ENCODE peak calls at places on chromosome 9, in five cellular contexts. S is HepG2, E is right lobe of liver, Q is A549, F is heart left ventricle. N is an unnamed sample.

GRCh38 chr9:20309209-20309608 is 313.1 kb downstream of the MLLT3 start:
- DNase-seq in Q (no peak), F (no peak), S (no peak), E (no peak), N (no peak)

GRCh38 chr9:113738898-113739604 is 137.1 kb upstream of the ZNF618 start:
- DNase-seq in Q (peak), F (no peak), E (no peak), S (no peak), N (no peak)

GRCh38 chr9:127305450-127306226 is 41.1 kb downstream of the GARNL3 start:
- DNase-seq in Q (peak), E (no peak), S (no peak), F (no peak), N (no peak)

GRCh38 chr9:116152390-116152789 is 1.2 kb upstream of the PAPPA start:
- DNase-seq in Q (no peak), E (no peak), S (peak), F (no peak), N (no peak)

GRCh38 chr9:131635285-131635684 is 90.0 kb downstream of the PRRT1B start:
- DNase-seq in S (peak), Q (peak), E (peak), F (peak), N (peak)

GRCh38 chr9:137176302-137177182 is 4.7 kb upstream of the TMEM210 start:
- DNase-seq in E (no peak), S (peak), Q (peak), F (no peak), N (no peak)

GRCh38 chr9:6805532-6805931 is 47.8 kb downstream of the KDM4C start:
- DNase-seq in F (no peak), E (no peak), Q (peak), S (no peak), N (no peak)

GRCh38 chr9:136711751-136712689 is at the start of gene DIPK1B:
- DNase-seq in S (no peak), F (no peak), E (peak), Q (no peak), N (no peak)

GRCh38 chr9:83937861-83938455 is 16.7 kb upstream of the KIF27 start:
- DNase-seq in S (peak), F (no peak), E (no peak), Q (peak), N (peak)

GRCh38 chr9:122370869-122371467 is at the start of gene PTGS1:
- DNase-seq in F (peak), Q (no peak), S (no peak), E (peak), N (no peak)

GRCh38 chr9:99345451-99345850 is 123.4 kb downstream of the SEC61B start:
- DNase-seq in S (no peak), E (no peak), Q (no peak), F (no peak), N (no peak)

GRCh38 chr9:96218821-96219614 is 83.0 kb downstream of the HSD17B3 start:
- DNase-seq in E (peak), S (no peak), Q (no peak), F (no peak), N (no peak)

GRCh38 chr9:3447143-3447542 is 78.7 kb downstream of the RFX3 start:
- DNase-seq in S (no peak), E (no peak), Q (no peak), F (no peak), N (no peak)

GRCh38 chr9:136289651-136290507 is 14.0 kb downstream of the CCDC187 start:
- DNase-seq in F (no peak), Q (peak), S (no peak), E (no peak), N (no peak)

GRCh38 chr9:91421022-91421765 is 2.4 kb downstream of the NFIL3 start:
- DNase-seq in E (peak), S (peak), Q (no peak), F (peak), N (no peak)

GRCh38 chr9:122158202-122158601 is 1.4 kb downstream of the NDUFA8 start:
- DNase-seq in F (no peak), S (peak), E (no peak), Q (peak), N (no peak)

GRCh38 chr9:132020272-132020671 is 59.4 kb downstream of the MED27 start:
- DNase-seq in S (no peak), F (no peak), E (no peak), Q (no peak), N (no peak)

GRCh38 chr9:8674550-8674949 is 875.0 kb upstream of the DMAC1 start:
- DNase-seq in F (no peak), E (no peak), S (no peak), Q (no peak), N (no peak)

GRCh38 chr9:95953986-95954385 is 78.5 kb downstream of the ERCC6L2 start:
- DNase-seq in E (no peak), Q (no peak), F (no peak), S (no peak), N (no peak)

GRCh38 chr9:112887377-112887776 is 3.3 kb downstream of the SLC46A2 start:
- DNase-seq in F (no peak), Q (peak), E (no peak), S (peak), N (peak)

GRCh38 chr9:121876212-121876611 is 216.9 kb downstream of the TTLL11 start:
- DNase-seq in S (no peak), F (no peak), E (no peak), Q (no peak), N (no peak)

GRCh38 chr9:36091028-36091953 is 45.2 kb upstream of the GLIPR2 start:
- DNase-seq in E (peak), F (no peak), S (peak), Q (peak), N (no peak)

GRCh38 chr9:131577005-131578000 is 32.0 kb downstream of the PRRT1B start:
- DNase-seq in F (no peak), E (no peak), S (no peak), Q (no peak), N (no peak)

GRCh38 chr9:73807956-73808355 is 656.3 kb downstream of the ANXA1 start:
- DNase-seq in E (no peak), S (no peak), F (no peak), Q (no peak), N (no peak)

GRCh38 chr9:120580591-120580896 is 577 bp upstream of the CDK5RAP2 start:
- DNase-seq in E (no peak), F (no peak), Q (no peak), S (no peak), N (no peak)

GRCh38 chr9:70390922-70391321 is 23.5 kb downstream of the KLF9 start:
- DNase-seq in Q (no peak), S (no peak), E (no peak), F (no peak), N (no peak)

GRCh38 chr9:137244486-137245449 is 3.7 kb downstream of the TUBB4B start:
- DNase-seq in Q (no peak), F (no peak), E (no peak), S (no peak), N (no peak)

GRCh38 chr9:137407590-137408300 is 15.2 kb downstream of the EXD3 start:
- DNase-seq in S (no peak), F (peak), E (no peak), Q (no peak), N (no peak)

GRCh38 chr9:135547756-135548736 is 2.1 kb downstream of the OBP2A start:
- DNase-seq in E (no peak), S (no peak), Q (no peak), F (no peak), N (no peak)

GRCh38 chr9:104748359-104749031 is 1.0 kb downstream of the NIPSNAP3A start:
- DNase-seq in E (no peak), S (peak), Q (peak), F (no peak), N (peak)

GRCh38 chr9:129737479-129738269 is 15.2 kb downstream of the PTGES start:
- DNase-seq in E (peak), S (peak), F (peak), Q (peak), N (peak)
- TF ChIP-seq POLR2A in E (no peak), S (no peak), F (no peak), Q (no peak), N (no peak)

DNA sequence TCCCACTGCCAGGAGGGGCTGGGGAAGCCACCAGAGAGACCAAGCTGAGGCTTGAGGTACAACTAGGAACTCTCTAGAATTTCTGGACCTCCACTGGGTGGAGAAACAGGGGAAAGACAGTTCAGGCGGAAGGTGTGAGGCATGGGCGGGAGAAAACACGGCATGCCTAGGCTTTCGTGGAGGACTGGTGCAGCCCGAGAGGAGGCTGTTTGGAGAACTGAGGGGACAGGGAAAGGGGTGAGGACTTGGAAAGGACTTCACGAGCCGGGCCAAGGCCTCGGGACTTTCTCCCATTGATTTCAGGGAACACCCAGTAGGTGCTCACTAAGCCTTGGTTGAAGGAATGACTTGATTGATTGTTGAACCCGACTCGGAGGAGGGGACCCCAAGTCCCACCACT is 9.5 kb upstream of the ADGRD2 start:
- DNase-seq in S (no peak), E (no peak), Q (no peak), F (no peak), N (no peak)
- TF ChIP-seq POLR2A in S (no peak), E (no peak), Q (no peak), F (no peak), N (no peak)

DNA sequence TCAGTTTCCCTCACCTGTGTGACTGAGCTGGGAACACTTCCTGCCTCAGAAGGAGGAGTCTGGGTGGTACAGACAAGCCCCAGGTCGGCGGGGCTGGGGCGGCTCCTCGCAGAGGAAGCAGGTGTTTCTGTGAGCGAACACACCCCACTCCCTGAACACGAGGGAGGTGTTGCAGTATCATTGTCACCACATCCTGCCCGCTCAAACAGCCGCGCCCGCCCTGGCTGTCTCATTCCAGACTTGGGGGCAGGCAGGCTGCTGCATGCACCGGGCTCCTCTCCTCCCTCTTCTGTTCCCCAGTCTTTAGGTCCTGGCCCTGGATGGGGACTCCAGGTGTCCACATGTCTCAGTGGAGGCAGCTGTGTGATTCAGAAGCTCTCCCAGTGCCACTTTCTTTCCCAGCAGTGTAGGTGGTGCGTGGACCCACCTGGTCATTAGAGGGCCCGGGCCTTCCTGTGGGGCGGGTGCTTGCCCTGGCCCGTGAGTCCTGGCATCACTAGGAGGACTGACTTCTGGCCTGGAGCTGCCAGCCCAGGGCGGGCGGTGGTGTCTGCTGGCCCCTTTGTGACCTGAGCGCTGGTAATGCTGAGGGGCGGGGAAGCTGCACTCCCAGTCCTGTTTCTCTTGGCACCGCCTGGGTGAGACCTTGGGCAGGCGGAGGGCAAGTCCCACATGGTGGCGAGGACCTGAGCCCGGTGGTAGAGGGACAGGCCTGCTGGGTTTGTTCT is 18.3 kb upstream of the PHYHD1 start:
- DNase-seq in E (no peak), F (peak), S (no peak), Q (no peak), N (no peak)
- TF ChIP-seq POLR2A in E (no peak), F (no peak), S (no peak), Q (no peak), N (no peak)

GRCh38 chr9:72127753-72128152 is 21.5 kb upstream of the GDA start:
- DNase-seq in E (no peak), Q (no peak), F (no peak), S (no peak), N (no peak)

GRCh38 chr9:72131206-72131605 is 18.0 kb upstream of the GDA start:
- DNase-seq in Q (no peak), S (no peak), E (no peak), F (no peak), N (no peak)

GRCh38 chr9:72128526-72128925 is 20.7 kb upstream of the GDA start:
- DNase-seq in F (no peak), S (no peak), E (no peak), Q (no peak), N (no peak)

GRCh38 chr9:72132052-72132451 is 17.2 kb upstream of the GDA start:
- DNase-seq in E (no peak), Q (no peak), S (no peak), F (no peak), N (no peak)

DNA sequence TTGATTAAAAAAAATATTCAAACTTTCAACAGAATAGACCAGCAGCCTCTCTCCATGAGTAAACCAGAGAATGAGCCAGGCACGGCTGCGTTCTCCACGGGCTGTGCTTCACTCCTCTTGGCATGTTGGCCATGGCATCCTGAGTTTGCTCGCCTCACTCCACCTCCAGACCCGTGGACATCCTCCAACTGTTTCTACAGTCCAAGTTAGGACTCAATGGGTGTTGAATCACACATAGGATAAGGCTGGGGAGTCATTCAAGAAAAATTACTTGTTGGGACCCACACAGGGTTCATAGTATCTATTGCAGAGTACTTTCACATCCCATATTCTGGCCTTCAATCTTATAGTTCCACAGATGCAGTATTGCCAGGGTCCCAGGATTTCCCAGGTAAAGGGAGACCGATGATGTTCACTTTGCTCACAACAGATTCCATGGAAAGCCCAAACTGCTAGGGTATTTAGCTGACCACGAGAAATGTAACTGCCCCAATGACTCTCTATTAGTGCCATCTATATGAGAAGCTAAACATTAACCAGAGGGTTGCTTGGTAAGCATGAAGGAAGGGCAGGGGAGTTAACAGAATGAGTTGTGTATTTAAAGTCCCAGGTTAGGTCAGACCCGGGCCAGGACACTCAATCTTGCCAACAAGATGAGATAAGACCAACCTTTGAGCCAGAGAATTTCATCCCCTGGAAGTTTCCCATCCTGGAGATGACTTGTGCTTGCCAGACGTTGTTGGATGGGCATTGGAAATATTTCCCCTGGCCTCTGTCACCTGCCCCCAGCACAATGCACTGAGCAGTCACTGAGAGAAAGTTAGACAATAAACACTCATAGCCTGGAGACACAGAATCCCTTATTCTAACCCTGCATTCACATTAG is 19.7 kb upstream of the GDA start:
- DNase-seq in S (peak), Q (peak), F (no peak), E (peak), N (no peak)
- TF ChIP-seq POLR2A in S (no peak), Q (no peak), F (no peak), E (peak), N (no peak)

GRCh38 chr9:89602978-89603628 is 1.7 kb upstream of the GADD45G start:
- DNase-seq in S (peak), Q (peak), F (peak), E (peak), N (peak)

GRCh38 chr9:89604463-89605180 is at the start of gene GADD45G:
- DNase-seq in F (peak), E (peak), Q (peak), S (no peak), N (no peak)

GRCh38 chr9:89605181-89606048 is 603 bp downstream of the GADD45G start:
- DNase-seq in Q (peak), S (no peak), E (peak), F (peak), N (no peak)

GRCh38 chr9:89601856-89602562 is 2.8 kb upstream of the GADD45G start:
- DNase-seq in F (no peak), Q (no peak), S (no peak), E (no peak), N (no peak)

DNA sequence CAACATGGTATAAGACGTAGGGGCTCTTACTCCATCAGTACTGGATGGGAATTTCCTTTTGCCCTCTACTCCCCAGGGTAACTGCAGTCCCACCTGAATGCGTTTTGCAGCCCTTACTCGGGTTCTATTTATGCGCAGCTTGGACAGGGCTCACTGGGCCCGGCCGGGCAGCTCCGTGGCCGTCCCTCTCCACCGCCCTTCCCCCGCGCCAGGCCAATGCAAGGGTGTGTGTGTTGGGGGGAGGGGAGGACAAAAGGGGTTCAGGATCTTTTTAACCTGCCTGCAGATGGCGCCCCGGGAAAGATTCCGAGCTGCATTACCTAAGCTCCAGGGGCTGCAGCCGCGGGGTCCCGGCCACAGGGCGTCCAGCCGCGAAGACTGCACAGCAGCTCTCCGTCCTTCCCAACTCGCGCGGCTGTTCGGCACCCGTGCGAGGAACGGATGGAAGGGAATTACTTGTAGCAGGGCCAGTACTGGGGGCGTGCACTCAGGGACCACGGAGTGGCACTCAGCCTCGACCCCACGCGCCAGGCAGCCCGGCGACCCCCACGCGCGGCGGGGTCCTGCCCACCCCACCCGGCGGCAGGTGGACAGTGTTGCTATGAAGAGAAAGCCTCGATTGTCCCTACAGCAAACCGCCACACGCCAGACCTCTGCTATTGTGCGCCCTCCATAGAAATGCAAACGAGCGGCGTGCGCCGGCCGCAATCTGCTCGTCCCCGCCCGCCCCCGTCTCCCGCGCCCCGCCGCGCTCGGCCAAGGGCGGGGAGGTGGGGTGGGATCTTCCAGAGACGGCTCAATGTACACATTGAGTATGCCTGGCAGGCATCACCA is 966 bp upstream of the GADD45G start:
- DNase-seq in F (peak), S (peak), E (peak), Q (peak), N (peak)
- TF ChIP-seq POLR2A in F (no peak), S (no peak), E (peak), Q (no peak), N (no peak)

GRCh38 chr9:129110740-129111142 is at the start of gene CRAT:
- DNase-seq in S (peak), E (peak), F (peak), Q (peak), N (peak)
- TF ChIP-seq POLR2A in S (peak), E (peak), F (peak), Q (peak), N (peak)

DNA sequence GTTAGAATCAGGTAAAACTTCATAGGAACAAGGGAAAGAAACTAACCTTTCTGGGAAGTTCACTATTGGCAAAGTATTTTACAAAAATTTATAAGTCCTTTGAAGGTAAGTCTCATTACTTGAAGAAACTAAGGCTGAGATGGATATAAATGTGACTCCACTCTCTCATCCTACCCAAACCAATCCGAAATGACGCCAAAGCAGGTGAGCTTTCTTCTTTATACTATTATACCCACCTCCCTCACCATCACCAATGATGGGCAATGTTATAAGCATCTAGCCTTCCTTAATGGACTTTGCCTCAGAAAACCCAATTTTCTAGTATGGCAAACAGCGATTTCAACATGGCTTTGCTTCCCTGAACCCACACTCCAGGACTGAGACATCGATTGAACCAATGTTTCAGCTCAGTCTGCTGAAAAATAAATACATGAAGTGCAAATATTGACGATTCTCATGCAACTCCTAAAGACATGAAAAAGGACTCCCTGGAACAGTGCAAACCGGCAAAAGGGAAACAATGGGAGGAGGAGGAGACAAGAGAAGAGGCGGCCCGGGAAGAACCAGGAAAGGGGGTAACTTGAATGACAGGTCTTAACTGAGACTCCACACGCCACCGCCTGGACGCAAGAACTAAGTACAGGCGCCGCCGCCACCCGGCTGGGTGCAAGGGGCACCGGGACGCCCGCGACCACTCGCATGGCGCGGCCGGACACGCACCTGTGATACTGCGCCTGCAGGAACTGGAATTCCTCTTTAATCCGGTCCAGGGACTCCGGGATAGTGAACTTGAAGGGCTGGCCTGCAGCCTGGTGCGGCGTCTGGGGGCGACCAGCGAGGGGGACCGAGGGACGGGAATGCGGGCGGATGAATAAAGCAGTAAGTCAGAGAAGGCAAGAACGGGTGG is 2.5 kb downstream of the TLE1 start:
- DNase-seq in Q (peak), F (peak), E (peak), S (peak), N (peak)
- TF ChIP-seq POLR2A in Q (no peak), F (no peak), E (peak), S (peak), N (no peak)

GRCh38 chr9:129884220-129885017 is 49.2 kb downstream of the USP20 start:
- DNase-seq in E (peak), Q (peak), F (peak), S (peak), N (peak)
- TF ChIP-seq POLR2A in E (peak), Q (peak), F (no peak), S (peak), N (no peak)